ENCODE peak calls at places on chromosomes 16 and 17, in eight cellular contexts. One of them, this sample, is unnamed. For H3K4me1, the result is how much of the 10 kb centered on the place peaks cover.

GRCh38 chr17:44257815-44258750 is 9.9 kb downstream of the SLC4A1 start:
- DNase-seq in HCT116: no peak
- DNase-seq in heart left ventricle: no peak
- DNase-seq in suprapubic skin: no peak
- DNase-seq in thyroid gland: peak
- DNase-seq in A549: no peak
- DNase-seq in transverse colon: no peak
- DNase-seq in breast epithelium: no peak
- DNase-seq in this sample: no peak

GRCh38 chr17:80545499-80545826 is 825 bp downstream of the RPTOR start:
- DNase-seq in A549: peak
- DNase-seq in breast epithelium: no peak
- DNase-seq in suprapubic skin: no peak
- DNase-seq in transverse colon: no peak
- DNase-seq in thyroid gland: no peak
- DNase-seq in heart left ventricle: no peak
- DNase-seq in HCT116: no peak
- DNase-seq in this sample: no peak

GRCh38 chr16:68215302-68215701 is 20.6 kb downstream of the ESRP2 start:
- DNase-seq in suprapubic skin: no peak
- DNase-seq in breast epithelium: no peak
- DNase-seq in heart left ventricle: no peak
- DNase-seq in A549: no peak
- DNase-seq in HCT116: no peak
- DNase-seq in transverse colon: no peak
- DNase-seq in thyroid gland: no peak
- DNase-seq in this sample: no peak

GRCh38 chr16:66289051-66289680 is 77.3 kb upstream of the CDH5 start:
- DNase-seq in breast epithelium: no peak
- DNase-seq in HCT116: no peak
- DNase-seq in heart left ventricle: no peak
- DNase-seq in A549: no peak
- DNase-seq in transverse colon: no peak
- DNase-seq in thyroid gland: no peak
- DNase-seq in suprapubic skin: no peak
- DNase-seq in this sample: no peak

GRCh38 chr17:75144816-75145511 is 9.3 kb downstream of the JPT1 start:
- DNase-seq in HCT116: no peak
- DNase-seq in heart left ventricle: no peak
- DNase-seq in breast epithelium: no peak
- DNase-seq in suprapubic skin: peak
- DNase-seq in thyroid gland: no peak
- DNase-seq in A549: no peak
- DNase-seq in transverse colon: peak
- DNase-seq in this sample: no peak

GRCh38 chr17:77285594-77286390 is 145.0 kb downstream of the SEC14L1 start:
- DNase-seq in suprapubic skin: peak
- DNase-seq in A549: peak
- DNase-seq in transverse colon: peak
- DNase-seq in heart left ventricle: no peak
- DNase-seq in breast epithelium: peak
- DNase-seq in thyroid gland: peak
- DNase-seq in HCT116: no peak
- DNase-seq in this sample: peak

GRCh38 chr16:69511641-69512040 is 54.1 kb upstream of the NFAT5 start:
- DNase-seq in breast epithelium: no peak
- DNase-seq in transverse colon: no peak
- DNase-seq in thyroid gland: no peak
- DNase-seq in suprapubic skin: no peak
- DNase-seq in A549: no peak
- DNase-seq in heart left ventricle: no peak
- DNase-seq in HCT116: no peak
- DNase-seq in this sample: no peak

GRCh38 chr16:87584975-87585374 is 17.3 kb upstream of the JPH3 start:
- DNase-seq in thyroid gland: no peak
- DNase-seq in A549: no peak
- DNase-seq in suprapubic skin: no peak
- DNase-seq in transverse colon: no peak
- DNase-seq in heart left ventricle: no peak
- DNase-seq in HCT116: no peak
- DNase-seq in breast epithelium: no peak
- DNase-seq in this sample: no peak

DNA sequence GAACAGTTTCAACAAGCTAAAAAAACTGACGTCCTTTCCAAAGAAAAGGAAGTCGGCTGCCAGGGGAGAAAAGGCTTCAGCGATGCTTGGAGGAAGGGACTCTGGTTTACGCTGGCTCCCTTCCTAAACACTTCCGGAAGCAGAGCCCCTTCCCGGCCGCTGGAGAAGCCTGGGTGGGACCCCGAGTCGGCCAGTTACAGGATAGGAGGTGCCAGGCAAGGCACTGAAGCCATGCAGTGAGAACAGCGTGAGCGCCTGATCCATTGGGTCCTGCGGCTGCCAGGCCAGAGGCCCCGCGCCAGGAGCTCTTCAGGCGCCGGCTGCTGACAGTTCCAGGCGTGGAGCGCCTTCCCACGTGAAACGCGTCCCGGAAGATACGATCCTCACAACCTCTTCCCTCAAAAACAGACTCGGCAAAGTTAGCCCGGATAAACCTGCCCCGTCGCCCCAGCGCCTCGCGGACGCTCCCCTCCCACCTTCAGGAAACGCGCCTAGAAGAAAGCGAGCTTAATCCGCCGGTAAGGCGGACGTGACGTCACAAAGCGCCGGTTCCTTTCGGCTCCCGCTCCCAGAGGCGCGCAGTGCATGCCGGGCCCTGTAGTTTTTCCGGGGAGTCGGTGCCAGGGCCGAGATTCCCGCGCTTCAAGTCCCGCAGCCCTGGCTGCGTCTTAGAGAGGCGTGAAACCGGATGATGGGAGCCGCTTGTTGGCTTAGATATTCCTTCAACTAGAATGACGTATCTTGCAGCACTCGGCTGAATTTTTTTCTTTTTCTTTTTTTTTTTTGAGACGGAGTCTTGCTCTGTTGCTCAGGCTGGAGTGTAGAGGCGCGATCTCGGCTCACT is at the start of gene ADAT1:
- DNase-seq in A549: peak
- DNase-seq in breast epithelium: peak
- DNase-seq in HCT116: peak
- DNase-seq in transverse colon: peak
- DNase-seq in thyroid gland: peak
- DNase-seq in heart left ventricle: peak
- DNase-seq in suprapubic skin: peak
- DNase-seq in this sample: peak
- TF ChIP-seq POLR2A in A549: peak
- TF ChIP-seq POLR2A in breast epithelium: peak
- TF ChIP-seq POLR2A in HCT116: peak
- TF ChIP-seq POLR2A in transverse colon: peak
- TF ChIP-seq POLR2A in thyroid gland: peak
- TF ChIP-seq POLR2A in heart left ventricle: peak
- TF ChIP-seq POLR2A in suprapubic skin: peak
- TF ChIP-seq POLR2A in this sample: peak

GRCh38 chr17:39653316-39653661 is 11.9 kb upstream of the TCAP start:
- DNase-seq in heart left ventricle: no peak
- DNase-seq in thyroid gland: no peak
- DNase-seq in transverse colon: no peak
- DNase-seq in breast epithelium: no peak
- DNase-seq in suprapubic skin: no peak
- DNase-seq in A549: no peak
- DNase-seq in HCT116: no peak
- DNase-seq in this sample: no peak

GRCh38 chr17:39650121-39650579 is 13.2 kb downstream of the STARD3 start:
- DNase-seq in breast epithelium: no peak
- DNase-seq in heart left ventricle: no peak
- DNase-seq in suprapubic skin: no peak
- DNase-seq in A549: no peak
- DNase-seq in HCT116: peak
- DNase-seq in thyroid gland: no peak
- DNase-seq in transverse colon: no peak
- DNase-seq in this sample: no peak

GRCh38 chr17:39652635-39653315 is 12.4 kb upstream of the TCAP start:
- DNase-seq in suprapubic skin: no peak
- DNase-seq in thyroid gland: no peak
- DNase-seq in A549: no peak
- DNase-seq in transverse colon: no peak
- DNase-seq in heart left ventricle: no peak
- DNase-seq in HCT116: no peak
- DNase-seq in breast epithelium: no peak
- DNase-seq in this sample: no peak

GRCh38 chr17:39653662-39654331 is 11.4 kb upstream of the TCAP start:
- DNase-seq in thyroid gland: peak
- DNase-seq in breast epithelium: no peak
- DNase-seq in transverse colon: peak
- DNase-seq in HCT116: no peak
- DNase-seq in A549: peak
- DNase-seq in heart left ventricle: no peak
- DNase-seq in suprapubic skin: no peak
- DNase-seq in this sample: peak

DNA sequence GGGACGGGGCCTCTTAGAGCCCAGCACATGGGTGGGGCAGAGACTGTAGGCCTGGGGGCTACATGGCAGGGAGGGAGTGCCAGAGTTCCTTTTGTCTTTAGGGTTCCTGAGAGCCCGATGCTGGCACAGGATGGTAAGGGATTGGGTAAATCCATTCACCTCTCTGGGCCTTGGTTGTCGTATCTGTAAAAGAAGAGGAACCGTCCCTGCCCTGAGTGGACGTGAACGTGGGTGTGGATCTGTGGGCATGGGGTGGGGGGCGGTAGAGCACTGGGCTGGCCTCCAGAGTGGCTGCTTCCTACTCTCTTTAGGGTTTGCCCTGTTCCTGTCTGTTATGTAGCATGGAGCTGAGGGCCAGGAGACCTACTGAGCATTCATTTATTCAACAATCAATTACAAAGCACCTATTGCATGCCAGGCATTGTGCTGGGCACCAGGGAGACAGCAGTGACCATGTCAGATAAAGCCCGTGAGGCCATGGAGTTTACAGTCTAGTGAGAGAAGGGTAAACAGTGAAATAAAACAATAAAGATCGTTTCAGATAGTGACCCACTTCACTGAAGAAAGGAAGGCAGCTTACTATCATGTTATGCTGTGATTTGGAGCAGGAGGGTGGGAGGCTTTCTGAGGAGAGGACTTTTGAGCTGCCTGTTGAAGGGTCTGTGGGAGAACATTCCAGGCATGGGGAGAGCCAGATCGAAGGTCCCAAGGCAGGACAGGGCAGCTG is 13.1 kb upstream of the TCAP start:
- DNase-seq in thyroid gland: no peak
- DNase-seq in A549: no peak
- DNase-seq in HCT116: no peak
- DNase-seq in breast epithelium: no peak
- DNase-seq in transverse colon: peak
- DNase-seq in heart left ventricle: no peak
- DNase-seq in suprapubic skin: no peak
- DNase-seq in this sample: peak
- H3K4me3 ChIP-seq in thyroid gland: no peak
- H3K4me3 ChIP-seq in A549: no peak
- H3K4me3 ChIP-seq in HCT116: no peak
- H3K4me3 ChIP-seq in breast epithelium: no peak
- H3K4me3 ChIP-seq in transverse colon: no peak
- H3K4me3 ChIP-seq in heart left ventricle: no peak
- H3K4me3 ChIP-seq in suprapubic skin: no peak
- H3K4me3 ChIP-seq in this sample: no peak

DNA sequence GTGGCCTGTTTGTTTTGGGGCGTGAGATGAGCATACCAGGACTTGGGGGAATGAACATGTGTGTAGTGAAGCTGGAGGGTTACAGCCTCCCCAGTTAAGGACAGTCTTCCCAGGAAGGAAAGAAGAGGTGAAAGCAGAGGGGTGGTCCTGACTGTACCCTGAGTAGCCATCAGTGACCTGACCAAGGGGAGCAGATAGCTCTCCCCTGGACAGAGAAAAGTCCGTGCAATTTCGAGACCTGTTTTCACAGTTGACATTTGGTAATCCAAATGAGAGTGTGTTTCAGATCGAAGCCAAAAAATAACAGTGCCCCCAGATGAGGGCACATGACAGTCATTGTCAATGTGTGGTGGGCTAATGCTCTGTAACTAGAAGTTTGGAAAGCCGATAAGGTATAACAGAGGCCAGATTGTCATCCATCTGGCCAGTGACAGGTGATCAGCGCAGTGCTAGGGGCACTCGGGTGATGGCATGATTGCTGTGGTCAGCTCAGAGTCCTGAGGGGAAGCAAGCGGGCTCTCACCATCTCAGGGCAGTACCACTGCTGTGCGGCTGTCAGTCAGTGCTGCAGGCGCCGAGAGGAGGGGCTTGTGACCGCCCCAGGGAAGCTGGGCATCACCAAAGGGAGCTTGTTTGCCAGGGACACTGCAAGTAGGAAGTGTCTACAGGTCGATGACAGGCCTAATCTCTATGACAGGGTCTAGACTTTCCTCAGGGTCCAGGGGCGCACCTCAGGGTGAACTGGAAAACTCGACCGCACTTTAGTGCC is 1.1 kb upstream of the NME2 start:
- DNase-seq in thyroid gland: no peak
- DNase-seq in breast epithelium: no peak
- DNase-seq in A549: no peak
- DNase-seq in heart left ventricle: peak
- DNase-seq in transverse colon: no peak
- DNase-seq in suprapubic skin: peak
- DNase-seq in HCT116: no peak
- DNase-seq in this sample: no peak
- H3K4me1 ChIP-seq in thyroid gland: under half
- H3K4me1 ChIP-seq in breast epithelium: under half
- H3K4me1 ChIP-seq in A549: under half
- H3K4me1 ChIP-seq in heart left ventricle: under half
- H3K4me1 ChIP-seq in transverse colon: under half
- H3K4me1 ChIP-seq in suprapubic skin: under half
- H3K4me1 ChIP-seq in HCT116: under half
- H3K4me1 ChIP-seq in this sample: under half

DNA sequence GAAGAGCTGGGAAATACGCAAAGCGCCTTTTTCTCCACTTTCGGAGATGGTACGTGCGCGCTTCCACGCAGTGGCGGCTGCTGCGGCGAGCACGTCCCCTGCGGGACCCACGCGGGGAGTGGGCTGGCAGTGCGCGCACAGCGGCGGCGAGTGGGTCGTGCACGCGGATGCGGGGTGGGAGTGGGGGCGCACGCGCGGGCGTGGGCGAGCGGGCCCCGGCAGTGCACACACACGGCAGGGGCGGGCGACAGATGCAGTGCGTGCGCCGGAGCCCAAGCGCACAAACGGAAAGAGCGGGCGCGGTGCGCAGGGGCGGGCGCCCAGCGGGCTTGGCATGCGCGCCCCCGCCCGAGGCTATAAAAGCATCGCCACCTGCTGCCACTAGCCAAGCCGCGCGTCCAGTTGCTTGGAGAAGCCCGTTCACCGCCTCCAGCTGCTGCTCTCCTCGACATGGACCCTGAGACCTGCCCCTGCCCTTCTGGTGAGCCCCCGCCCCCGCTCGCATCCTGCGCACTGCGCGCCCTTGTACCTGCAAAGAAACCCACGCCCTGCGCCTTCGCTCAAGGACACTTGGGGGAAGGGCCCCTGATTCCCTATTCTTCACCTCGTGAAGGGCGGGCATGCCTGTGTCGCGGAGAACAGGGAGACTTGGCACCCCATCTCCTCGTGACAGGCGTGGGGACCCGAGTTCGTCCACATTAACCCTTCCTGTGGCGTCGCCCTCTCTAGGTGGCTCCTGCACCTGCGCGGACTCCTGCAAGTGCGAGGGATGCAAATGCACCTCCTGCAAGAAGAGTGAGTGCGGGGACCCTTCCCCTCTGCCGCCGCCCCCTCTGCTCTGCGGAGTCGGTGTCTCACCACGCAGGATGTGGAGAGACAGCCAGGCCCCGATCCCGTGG is at the start of gene MT3:
- DNase-seq in breast epithelium: no peak
- DNase-seq in HCT116: no peak
- DNase-seq in thyroid gland: peak
- DNase-seq in suprapubic skin: no peak
- DNase-seq in A549: no peak
- DNase-seq in transverse colon: peak
- DNase-seq in heart left ventricle: no peak
- DNase-seq in this sample: peak
- TF ChIP-seq POLR2A in breast epithelium: no peak
- TF ChIP-seq POLR2A in HCT116: no peak
- TF ChIP-seq POLR2A in thyroid gland: no peak
- TF ChIP-seq POLR2A in suprapubic skin: no peak
- TF ChIP-seq POLR2A in A549: no peak
- TF ChIP-seq POLR2A in transverse colon: no peak
- TF ChIP-seq POLR2A in heart left ventricle: no peak
- TF ChIP-seq POLR2A in this sample: no peak

This sample was measured in prostate gland.